ENCODE peak calls at places on chromosomes 3 and 15, in seven cellular contexts. One of them, this sample, is unnamed.

GRCh38 chr3:65672876-65673815 is 365.6 kb downstream of the MAGI1 start:
- DNase-seq in spleen: no peak
- DNase-seq in naive thymus-derived CD4-positive, alpha-beta T cell: no peak
- DNase-seq in ovary: peak; percentile 27
- DNase-seq in CD8-positive, alpha-beta memory T cell: no peak
- DNase-seq in left lung: peak; percentile 67
- DNase-seq in ACHN: peak; percentile 51
- DNase-seq in this sample: peak; percentile 67

GRCh38 chr3:58584690-58585004 is 7.5 kb upstream of the FAM107A start:
- DNase-seq in spleen: no peak
- DNase-seq in naive thymus-derived CD4-positive, alpha-beta T cell: no peak
- DNase-seq in ovary: no peak
- DNase-seq in CD8-positive, alpha-beta memory T cell: no peak
- DNase-seq in left lung: no peak
- DNase-seq in ACHN: no peak
- DNase-seq in this sample: no peak

GRCh38 chr15:75195122-75195765 is 6.4 kb upstream of the C15orf39 start:
- DNase-seq in spleen: peak; percentile 75
- DNase-seq in naive thymus-derived CD4-positive, alpha-beta T cell: no peak
- DNase-seq in ovary: peak; percentile 69
- DNase-seq in CD8-positive, alpha-beta memory T cell: no peak
- DNase-seq in left lung: peak; percentile 76
- DNase-seq in ACHN: no peak
- DNase-seq in this sample: no peak

GRCh38 chr15:25180606-25181289 is 226.0 kb downstream of the SNRPN start:
- DNase-seq in spleen: peak; percentile 59
- DNase-seq in naive thymus-derived CD4-positive, alpha-beta T cell: no peak
- DNase-seq in ovary: peak; percentile 5
- DNase-seq in CD8-positive, alpha-beta memory T cell: no peak
- DNase-seq in left lung: peak; percentile 33
- DNase-seq in ACHN: no peak
- DNase-seq in this sample: peak; percentile 14

GRCh38 chr15:83582386-83582785 is 71.5 kb upstream of the ADAMTSL3 start:
- DNase-seq in spleen: no peak
- DNase-seq in naive thymus-derived CD4-positive, alpha-beta T cell: no peak
- DNase-seq in ovary: no peak
- DNase-seq in CD8-positive, alpha-beta memory T cell: no peak
- DNase-seq in left lung: no peak
- DNase-seq in ACHN: no peak
- DNase-seq in this sample: no peak

GRCh38 chr15:69154026-69154425 is 6.4 kb upstream of the GLCE start:
- DNase-seq in spleen: no peak
- DNase-seq in naive thymus-derived CD4-positive, alpha-beta T cell: no peak
- DNase-seq in ovary: no peak
- DNase-seq in CD8-positive, alpha-beta memory T cell: no peak
- DNase-seq in left lung: no peak
- DNase-seq in ACHN: no peak
- DNase-seq in this sample: no peak

GRCh38 chr3:179260949-179261765 is 10.2 kb upstream of the KCNMB3 start:
- DNase-seq in spleen: peak; percentile 95
- DNase-seq in naive thymus-derived CD4-positive, alpha-beta T cell: peak; percentile 60
- DNase-seq in ovary: peak; percentile 70
- DNase-seq in CD8-positive, alpha-beta memory T cell: peak; percentile 62
- DNase-seq in left lung: peak; percentile 96
- DNase-seq in ACHN: peak; percentile 75
- DNase-seq in this sample: peak; percentile 88

GRCh38 chr3:162740941-162741596 is 1244.5 kb downstream of the OTOL1 start:
- DNase-seq in spleen: no peak
- DNase-seq in naive thymus-derived CD4-positive, alpha-beta T cell: no peak
- DNase-seq in ovary: no peak
- DNase-seq in CD8-positive, alpha-beta memory T cell: no peak
- DNase-seq in left lung: no peak
- DNase-seq in ACHN: no peak
- DNase-seq in this sample: no peak